ENCODE peak calls at places on chromosomes 5 and 9, in four cellular contexts. R is stomach, X is HCT116, U is transverse colon. E is an unnamed sample. For H3K4me1, the result is how much of the 10 kb centered on the place peaks cover.

GRCh38 chr5:1929108-1929991 is 46.6 kb upstream of the IRX4 start:
- DNase-seq in R (no peak), X (no peak), U (no peak), E (no peak)

GRCh38 chr9:126791406-126792230 is 13.2 kb upstream of the ZBTB43 start:
- DNase-seq in R (no peak), X (no peak), U (no peak), E (peak)

GRCh38 chr9:97419315-97419867 is 7.5 kb downstream of the TDRD7 start:
- DNase-seq in R (no peak), X (no peak), U (no peak), E (no peak)

GRCh38 chr5:87541033-87541432 is 128.3 kb upstream of the CCNH start:
- DNase-seq in R (no peak), X (peak), U (peak), E (peak)

GRCh38 chr5:145084834-145085233 is 750.3 kb downstream of the PRELID2 start:
- DNase-seq in R (no peak), X (no peak), U (no peak), E (no peak)

GRCh38 chr5:37839441-37840035 is 303 bp downstream of the GDNF start:
- DNase-seq in R (no peak), X (no peak), U (peak), E (peak)

GRCh38 chr5:178983728-178984127 is 11.4 kb downstream of the GRM6 start:
- DNase-seq in R (no peak), X (no peak), U (no peak), E (no peak)

GRCh38 chr5:149809919-149810691 is 80.0 kb downstream of the PPARGC1B start:
- DNase-seq in R (no peak), X (no peak), U (no peak), E (no peak)

GRCh38 chr9:116467740-116468351 is 219.3 kb upstream of the TRIM32 start:
- DNase-seq in R (no peak), X (no peak), U (no peak), E (no peak)

GRCh38 chr9:135214054-135214640 is 126.7 kb downstream of the OLFM1 start:
- DNase-seq in R (no peak), X (no peak), U (no peak), E (peak)

GRCh38 chr5:77076961-77077820 is 9.9 kb downstream of the ZBED3 start:
- DNase-seq in R (peak), X (no peak), U (peak), E (peak)

GRCh38 chr9:34651876-34652602 is at the start of gene IL11RA:
- DNase-seq in R (peak), X (peak), U (peak), E (peak)

GRCh38 chr9:123742009-123742767 is 187.7 kb downstream of the DENND1A start:
- DNase-seq in R (no peak), X (no peak), U (no peak), E (peak)

GRCh38 chr9:92463989-92464388 is 18.3 kb downstream of the ASPN start:
- DNase-seq in R (no peak), X (no peak), U (no peak), E (no peak)

GRCh38 chr5:159385994-159386711 is 55.9 kb upstream of the IL12B start:
- DNase-seq in R (no peak), X (no peak), U (no peak), E (no peak)

GRCh38 chr5:53291047-53291446 is 181.5 kb upstream of the MOCS2 start:
- DNase-seq in R (no peak), X (no peak), U (no peak), E (no peak)

GRCh38 chr5:115774684-115775083 is 41.8 kb downstream of the CDO1 start:
- DNase-seq in R (no peak), X (no peak), U (no peak), E (peak)

GRCh38 chr9:121380941-121381340 is 10.9 kb upstream of the STOM start:
- DNase-seq in R (no peak), X (no peak), U (peak), E (no peak)

GRCh38 chr5:112800901-112801300 is 60.2 kb upstream of the SRP19 start:
- DNase-seq in R (no peak), X (no peak), U (no peak), E (no peak)
- TF ChIP-seq POLR2AphosphoS5 in R (no peak), X (no peak), U (no peak), E (no peak)

DNA sequence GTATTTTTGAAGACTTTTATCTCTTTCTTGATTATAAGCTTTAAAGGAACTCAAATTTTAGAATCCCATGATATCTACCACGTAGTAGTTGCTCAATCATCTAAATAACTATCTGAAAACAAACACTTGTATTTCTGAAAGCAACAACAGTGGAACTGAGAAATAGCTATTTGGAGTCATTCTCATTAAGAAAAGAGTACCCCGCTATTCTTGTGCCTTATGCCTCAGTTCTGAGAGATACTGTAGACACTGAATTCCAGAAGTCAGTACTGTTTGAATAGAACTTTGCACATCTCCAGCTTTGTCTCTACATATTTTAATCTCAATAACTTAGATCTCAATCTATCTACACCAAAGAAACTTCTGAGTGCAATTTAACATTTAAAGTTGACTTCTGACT is 11.4 kb downstream of the CHD1 start:
- DNase-seq in R (no peak), X (no peak), U (no peak), E (no peak)
- H3K4me1 ChIP-seq in R (under half), X (under half), U (under half), E (under half)

GRCh38 chr5:40828690-40829661 is 6.0 kb downstream of the RPL37 start:
- DNase-seq in R (no peak), X (no peak), U (no peak), E (no peak)

GRCh38 chr5:40827479-40827977 is 7.5 kb downstream of the RPL37 start:
- DNase-seq in R (no peak), X (no peak), U (no peak), E (no peak)

GRCh38 chr5:40831346-40832210 is 3.4 kb downstream of the RPL37 start:
- DNase-seq in R (no peak), X (no peak), U (no peak), E (no peak)

GRCh38 chr5:40828021-40828631 is 6.9 kb downstream of the RPL37 start:
- DNase-seq in R (no peak), X (no peak), U (no peak), E (no peak)

GRCh38 chr5:40829748-40830305 is 5.2 kb downstream of the RPL37 start:
- DNase-seq in R (no peak), X (no peak), U (no peak), E (no peak)
- TF ChIP-seq POLR2A in R (no peak), X (no peak), U (no peak), E (no peak)

GRCh38 chr5:172946146-172946545 is 13.1 kb upstream of the RPL26L1 start:
- DNase-seq in R (no peak), X (no peak), U (no peak), E (no peak)

GRCh38 chr5:172943283-172943841 is 15.9 kb upstream of the RPL26L1 start:
- DNase-seq in R (no peak), X (no peak), U (no peak), E (no peak)

GRCh38 chr5:172945151-172945550 is 14.1 kb upstream of the RPL26L1 start:
- DNase-seq in R (no peak), X (no peak), U (no peak), E (peak)

GRCh38 chr5:172943906-172944305 is 15.3 kb upstream of the RPL26L1 start:
- DNase-seq in R (no peak), X (no peak), U (no peak), E (no peak)

DNA sequence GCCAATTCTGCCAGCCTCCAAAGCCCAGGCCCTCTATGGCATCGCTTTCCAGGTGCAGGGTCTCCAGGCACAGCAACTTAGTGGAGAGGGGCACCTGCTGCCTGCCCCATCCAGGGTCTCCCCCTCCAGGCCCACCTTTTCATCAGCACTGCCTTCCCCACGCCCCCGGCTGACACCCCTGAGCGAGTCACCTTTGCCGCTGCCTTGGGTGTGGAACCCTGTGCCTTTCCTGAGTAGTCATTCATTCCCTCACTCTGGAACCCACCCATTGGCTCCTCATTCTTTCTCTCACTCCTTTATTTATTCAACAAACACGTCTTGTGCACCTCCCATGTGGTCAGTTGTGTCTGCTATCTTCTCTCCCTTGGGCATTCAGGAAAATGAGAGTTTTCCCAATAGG is 14.5 kb upstream of the RPL26L1 start:
- DNase-seq in R (no peak), X (no peak), U (no peak), E (no peak)
- TF ChIP-seq POLR2AphosphoS5 in R (no peak), X (no peak), U (no peak), E (no peak)

DNA sequence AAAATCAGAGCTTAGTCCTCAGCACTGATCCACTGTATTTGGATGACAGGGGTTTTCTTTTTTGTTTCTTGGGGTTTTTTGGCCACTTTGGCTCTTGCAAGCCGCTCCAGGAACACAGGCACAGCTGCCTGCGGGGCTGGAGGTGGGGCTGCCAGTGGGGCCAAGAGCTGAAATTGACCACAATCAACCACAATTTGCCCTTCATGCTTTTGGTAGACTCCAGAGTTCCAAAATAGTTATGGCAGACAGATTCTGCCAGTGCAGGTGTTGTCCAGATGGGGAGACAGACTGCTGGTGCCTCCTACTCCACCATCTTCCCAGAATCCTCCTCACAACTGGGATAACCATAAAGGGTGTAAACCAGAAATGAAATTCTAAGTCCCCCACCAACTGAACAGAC is 36.5 kb downstream of the PLEKHG4B start:
- DNase-seq in R (no peak), X (no peak), U (no peak), E (no peak)
- H3K4me1 ChIP-seq in R (under half), X (under half), U (under half), E (under half)

E was measured in sigmoid colon.